ENCODE peak calls at places on chromosomes 6 and 20, in eight cellular contexts. X is NCI-H1694 treated with DMSO at 0.1 percent for 48 hours, H is HFFc6, U is immature natural killer cell, Z is lung, D is pulmonary artery endothelial cell, J is body of pancreas, I is NCI-H1105. K is an unnamed sample.

GRCh38 chr6:131510094-131510493 is 62.9 kb upstream of the ARG1 start:
- DNase-seq in X (no peak), D (no peak), U (no peak), H (no peak), Z (no peak), I (peak), J (no peak), K (no peak)

GRCh38 chr20:61516398-61517208 is 264.5 kb downstream of the CDH4 start:
- DNase-seq in X (no peak), I (no peak), D (no peak), U (no peak), H (peak), Z (no peak), J (no peak), K (no peak)

GRCh38 chr6:74940211-74940610 is 265.6 kb downstream of the COL12A1 start:
- DNase-seq in U (no peak), D (no peak), X (no peak), Z (no peak), H (no peak), J (no peak), I (no peak), K (no peak)

GRCh38 chr6:170230520-170231390 is 60.1 kb downstream of the DLL1 start:
- DNase-seq in J (no peak), D (no peak), U (no peak), X (peak), Z (no peak), H (no peak), I (no peak), K (no peak)

GRCh38 chr20:55090301-55090700 is 614.9 kb downstream of the DOK5 start:
- DNase-seq in I (no peak), X (no peak), U (no peak), D (no peak), H (no peak), Z (no peak), J (no peak), K (no peak)

GRCh38 chr6:109477725-109478124 is 5.3 kb downstream of the ZBTB24 start:
- DNase-seq in Z (no peak), I (no peak), X (no peak), H (no peak), D (no peak), J (no peak), U (no peak), K (no peak)

GRCh38 chr6:106097368-106098231 is 11.5 kb downstream of the PRDM1 start:
- DNase-seq in U (peak), Z (no peak), I (no peak), X (no peak), J (no peak), D (no peak), H (peak), K (no peak)

GRCh38 chr6:139475231-139475630 is 100.8 kb upstream of the CITED2 start:
- DNase-seq in J (no peak), I (no peak), U (no peak), X (no peak), H (no peak), D (no peak), Z (no peak), K (no peak)

GRCh38 chr6:69164564-69165252 is 529.6 kb downstream of the ADGRB3 start:
- DNase-seq in D (no peak), X (no peak), U (no peak), Z (no peak), H (no peak), J (no peak), I (peak), K (no peak)

GRCh38 chr6:111441678-111442243 is 41.3 kb downstream of the REV3L start:
- DNase-seq in Z (no peak), J (no peak), X (no peak), U (no peak), H (no peak), D (no peak), I (no peak), K (no peak)

GRCh38 chr6:41155132-41155805 is 1.1 kb upstream of the TREML1 start:
- DNase-seq in X (no peak), J (no peak), D (no peak), I (no peak), Z (no peak), U (no peak), H (no peak), K (no peak)

GRCh38 chr20:19706463-19706862 is 51.6 kb upstream of the RIN2 start:
- DNase-seq in X (no peak), D (no peak), J (no peak), Z (no peak), U (no peak), H (no peak), I (no peak), K (no peak)

GRCh38 chr20:16518784-16519084 is 54.5 kb downstream of the KIF16B start:
- DNase-seq in I (no peak), U (no peak), Z (no peak), H (no peak), J (no peak), D (no peak), X (no peak), K (no peak)

GRCh38 chr6:108446629-108447150 is 114.0 kb upstream of the FOXO3 start:
- DNase-seq in I (no peak), X (no peak), Z (no peak), H (no peak), D (no peak), U (no peak), J (no peak), K (no peak)

GRCh38 chr20:63850689-63851547 is 10.4 kb upstream of the ABHD16B start:
- DNase-seq in Z (no peak), H (no peak), I (no peak), J (no peak), U (no peak), D (no peak), X (no peak), K (no peak)

GRCh38 chr6:134029495-134030455 is 22.6 kb downstream of the SLC2A12 start:
- DNase-seq in X (no peak), D (no peak), J (no peak), Z (no peak), U (no peak), I (no peak), H (peak), K (no peak)

GRCh38 chr6:27144740-27145079 is 102.8 kb upstream of the PRSS16 start:
- DNase-seq in H (no peak), J (no peak), U (no peak), X (no peak), Z (no peak), D (no peak), I (no peak), K (no peak)

GRCh38 chr20:19397676-19398075 is 185.2 kb downstream of the SLC24A3 start:
- DNase-seq in H (no peak), X (no peak), J (no peak), I (no peak), Z (no peak), U (no peak), D (no peak), K (no peak)

GRCh38 chr6:41682056-41682477 is 43.8 kb downstream of the MDFI start:
- DNase-seq in D (peak), J (peak), Z (peak), H (peak), I (peak), U (peak), X (peak), K (peak)

GRCh38 chr6:116012471-116012949 is 48.2 kb downstream of the FRK start:
- DNase-seq in I (no peak), J (peak), D (no peak), U (no peak), Z (no peak), X (no peak), H (no peak), K (no peak)

GRCh38 chr6:42190784-42191183 is 4.0 kb downstream of the GUCA1B start:
- DNase-seq in J (no peak), H (peak), U (no peak), Z (no peak), I (no peak), X (no peak), D (no peak), K (no peak)

GRCh38 chr20:24991897-24992419 is 593 bp downstream of the APMAP start:
- DNase-seq in H (no peak), D (no peak), X (no peak), Z (no peak), J (no peak), U (no peak), I (no peak), K (no peak)

GRCh38 chr20:23596856-23597255 is 8.9 kb downstream of the CST9 start:
- DNase-seq in J (no peak), D (no peak), X (no peak), U (no peak), I (no peak), Z (no peak), H (no peak), K (no peak)

GRCh38 chr20:41063442-41063841 is 34.8 kb downstream of the TOP1 start:
- DNase-seq in I (no peak), J (no peak), U (no peak), X (no peak), Z (no peak), H (no peak), D (no peak), K (no peak)

GRCh38 chr20:53774487-53775203 is 181.0 kb upstream of the ZNF217 start:
- DNase-seq in Z (no peak), U (no peak), J (no peak), D (no peak), I (no peak), X (no peak), H (peak), K (no peak)

GRCh38 chr6:116402108-116402507 is 31.4 kb downstream of the DSE start:
- DNase-seq in I (peak), Z (no peak), J (no peak), D (no peak), H (no peak), U (no peak), X (no peak), K (no peak)

GRCh38 chr20:39676857-39677351 is 714.8 kb downstream of the DHX35 start:
- DNase-seq in D (no peak), H (no peak), X (no peak), U (no peak), J (peak), I (no peak), Z (no peak), K (no peak)

GRCh38 chr6:158552796-158553138 is 7.1 kb upstream of the TMEM181 start:
- DNase-seq in I (no peak), X (no peak), U (no peak), J (no peak), D (no peak), H (no peak), Z (no peak), K (no peak)

GRCh38 chr20:35791823-35792222 is 20.0 kb downstream of the PHF20 start:
- DNase-seq in D (no peak), I (no peak), J (no peak), X (no peak), Z (peak), H (peak), U (no peak), K (no peak)

GRCh38 chr20:15711177-15711576 is 862.1 kb downstream of the KIF16B start:
- DNase-seq in D (no peak), X (no peak), H (no peak), U (no peak), J (no peak), I (no peak), Z (no peak), K (no peak)

K was measured in NCI-H524 treated with DMSO at 0.1 percent for 48 hours.